ENCODE peak calls at places on chromosome 17, in seven cellular contexts. S is CD8-positive, alpha-beta T cell; B is activated naive CD8-positive, alpha-beta T cell treated with anti-CD3 and anti-CD28 coated beads for 36 hours; R is pancreas; V is ovary; D is GDM1; J is activated CD8-positive, alpha-beta T cell treated with anti-CD3 and anti-CD28 coated beads, Interleukin-2, amount 10 ng/mL, durations not matched to agents 7 days and 5 days. M is an unnamed sample.

GRCh38 chr17:50943575-50943933 is 77.4 kb upstream of the TOB1 start:
- DNase-seq in J (no peak), D (no peak), R (peak), B (no peak), V (no peak), S (no peak), M (no peak)

GRCh38 chr17:1630662-1631061 is 2.0 kb upstream of the SLC43A2 start:
- DNase-seq in J (no peak), S (no peak), B (no peak), D (no peak), R (no peak), V (no peak), M (no peak)

GRCh38 chr17:13490906-13491502 is 110.7 kb downstream of the HS3ST3A1 start:
- DNase-seq in V (no peak), S (no peak), J (no peak), B (no peak), R (no peak), D (no peak), M (no peak)

GRCh38 chr17:42337442-42337841 is 49.1 kb downstream of the STAT5A start:
- DNase-seq in D (peak), J (peak), S (peak), B (peak), V (no peak), R (no peak), M (no peak)

GRCh38 chr17:18263885-18264682 is 3.6 kb downstream of the MIEF2 start:
- DNase-seq in B (no peak), D (no peak), V (no peak), S (no peak), J (no peak), R (peak), M (no peak)

GRCh38 chr17:82020874-82021727 is 1.6 kb downstream of the CENPX start:
- DNase-seq in B (peak), J (peak), R (peak), S (peak), V (peak), D (peak), M (peak)

GRCh38 chr17:50534222-50534978 is 1.9 kb downstream of the EPN3 start:
- DNase-seq in S (no peak), R (peak), B (peak), V (no peak), D (no peak), J (no peak), M (peak)

GRCh38 chr17:77763575-77763974 is 194.9 kb upstream of the TNRC6C start:
- DNase-seq in S (no peak), D (no peak), V (no peak), J (no peak), R (no peak), B (no peak), M (no peak)

GRCh38 chr17:17538417-17539391 is 42.5 kb upstream of the RASD1 start:
- DNase-seq in B (no peak), J (no peak), D (no peak), R (peak), S (no peak), V (no peak), M (peak)

GRCh38 chr17:67178555-67178954 is 66.4 kb downstream of the HELZ start:
- DNase-seq in D (no peak), R (no peak), V (no peak), B (no peak), J (no peak), S (no peak), M (no peak)

GRCh38 chr17:29682054-29682453 is 59.3 kb upstream of the CORO6 start:
- DNase-seq in R (no peak), V (no peak), J (no peak), B (no peak), S (no peak), D (peak), M (no peak)

GRCh38 chr17:55641559-55642160 is 81.0 kb downstream of the TMEM100 start:
- DNase-seq in J (peak), S (no peak), D (peak), B (peak), R (peak), V (peak), M (peak)

GRCh38 chr17:37547986-37548385 is 58.3 kb downstream of the DUSP14 start:
- DNase-seq in J (no peak), D (no peak), V (no peak), S (no peak), B (no peak), R (no peak), M (no peak)

GRCh38 chr17:81961087-81961514 is at the start of gene NOTUM:
- DNase-seq in B (no peak), V (no peak), S (no peak), R (no peak), J (no peak), D (no peak), M (peak)

GRCh38 chr17:7587420-7587786 is 2.5 kb downstream of the SOX15 start:
- DNase-seq in V (peak), D (no peak), S (no peak), J (no peak), R (no peak), B (no peak), M (no peak)

GRCh38 chr17:20988001-20988641 is 54.7 kb downstream of the USP22 start:
- DNase-seq in J (no peak), R (no peak), S (no peak), B (no peak), D (no peak), V (no peak), M (no peak)

GRCh38 chr17:82461827-82462524 is 3.4 kb downstream of the NARF start:
- DNase-seq in D (no peak), J (no peak), V (no peak), S (no peak), B (no peak), R (peak), M (no peak)

GRCh38 chr17:13222931-13223330 is 205.1 kb upstream of the ELAC2 start:
- DNase-seq in D (no peak), R (no peak), J (no peak), B (no peak), S (no peak), V (no peak), M (peak)

GRCh38 chr17:2092253-2092652 is 37.4 kb downstream of the HIC1 start:
- DNase-seq in S (no peak), V (no peak), B (no peak), D (no peak), J (no peak), R (no peak), M (no peak)

GRCh38 chr17:48915459-48916282 is 7.5 kb downstream of the UBE2Z start:
- DNase-seq in D (no peak), J (peak), S (no peak), V (no peak), B (peak), R (no peak), M (no peak)

GRCh38 chr17:63609820-63610573 is 9.3 kb downstream of the TACO1 start:
- DNase-seq in V (no peak), B (no peak), R (no peak), D (no peak), J (no peak), S (no peak), M (no peak)

GRCh38 chr17:8696456-8696855 is 48.2 kb downstream of the CCDC42 start:
- DNase-seq in V (no peak), B (no peak), R (no peak), J (no peak), S (no peak), D (no peak), M (peak)

GRCh38 chr17:58416396-58416795 is 938 bp downstream of the RNF43 start:
- DNase-seq in B (no peak), S (no peak), J (no peak), D (no peak), R (no peak), V (no peak), M (no peak)

GRCh38 chr17:80499961-80500665 is 23.7 kb upstream of the NPTX1 start:
- DNase-seq in R (no peak), D (no peak), S (no peak), V (no peak), J (no peak), B (no peak), M (peak)

GRCh38 chr17:59840908-59841666 is 51.7 kb downstream of the TUBD1 start:
- DNase-seq in J (peak), B (no peak), D (no peak), S (no peak), R (no peak), V (no peak), M (no peak)

M was measured in left kidney.